ENCODE peak calls at places on chromosomes 7 and 10, in six cellular contexts. R is PC-9, Z is cardiac muscle cell, U is neural progenitor cell, D is heart right ventricle, T is colonic mucosa. F is an unnamed sample. For H3K9me3, the result is how much of the 10 kb centered on the place peaks cover.

GRCh38 chr10:60363187-60363586 is 26.5 kb downstream of the ANK3 start:
- DNase-seq in U (no peak), Z (no peak), T (no peak), R (no peak), D (no peak), F (no peak)

GRCh38 chr10:121615401-121615800 is 17.2 kb upstream of the FGFR2 start:
- DNase-seq in U (no peak), R (no peak), T (no peak), D (peak), Z (peak), F (no peak)

GRCh38 chr7:7554021-7554432 is 12.7 kb upstream of the MIOS start:
- DNase-seq in T (no peak), D (no peak), R (no peak), Z (peak), U (peak), F (no peak)

GRCh38 chr7:95780665-95781064 is 8.3 kb downstream of the DYNC1I1 start:
- DNase-seq in D (no peak), R (no peak), T (no peak), U (no peak), Z (no peak), F (no peak)

GRCh38 chr10:70761031-70761601 is 24.1 kb downstream of the TBATA start:
- DNase-seq in D (no peak), U (peak), R (peak), Z (peak), T (no peak), F (no peak)

GRCh38 chr10:3622427-3622826 is 162.6 kb downstream of the KLF6 start:
- DNase-seq in U (no peak), R (no peak), Z (no peak), D (no peak), T (no peak), F (no peak)

GRCh38 chr10:14583252-14583651 is 191.4 kb downstream of the FAM107B start:
- DNase-seq in T (no peak), R (no peak), D (no peak), Z (no peak), U (no peak), F (peak)

GRCh38 chr10:116088985-116089384 is 184.0 kb downstream of the GFRA1 start:
- DNase-seq in U (no peak), T (no peak), R (no peak), Z (no peak), D (no peak), F (no peak)

GRCh38 chr7:8254667-8255066 is 7.3 kb downstream of the ICA1 start:
- DNase-seq in T (peak), Z (no peak), U (no peak), D (no peak), R (no peak), F (no peak)

GRCh38 chr10:118682518-118682917 is 72.3 kb downstream of the CACUL1 start:
- DNase-seq in D (no peak), Z (no peak), R (no peak), U (no peak), T (no peak), F (no peak)

GRCh38 chr7:20388064-20388463 is 57.4 kb downstream of the ITGB8 start:
- DNase-seq in T (no peak), D (no peak), R (no peak), U (no peak), Z (no peak), F (no peak)

GRCh38 chr7:64802699-64803098 is 8.5 kb downstream of the ZNF138 start:
- DNase-seq in Z (no peak), U (no peak), D (no peak), T (no peak), R (no peak), F (no peak)

GRCh38 chr7:92246363-92247101 is 758 bp downstream of the ANKIB1 start:
- DNase-seq in D (no peak), Z (peak), R (no peak), T (peak), U (peak), F (no peak)

GRCh38 chr7:33054261-33054964 is 8.2 kb downstream of the NT5C3A start:
- DNase-seq in Z (no peak), T (no peak), R (no peak), D (no peak), U (no peak), F (no peak)

GRCh38 chr7:4144801-4145470 is 537.2 kb upstream of the FOXK1 start:
- DNase-seq in T (peak), U (peak), R (no peak), Z (peak), D (peak), F (no peak)

GRCh38 chr10:28432210-28432676 is 100.7 kb upstream of the WAC start:
- DNase-seq in T (peak), Z (peak), U (peak), R (peak), D (peak), F (no peak)

GRCh38 chr7:134865001-134865845 is 85.8 kb downstream of the CALD1 start:
- DNase-seq in T (no peak), D (no peak), U (peak), R (no peak), Z (peak), F (no peak)

GRCh38 chr7:12550956-12551355 is 19.6 kb upstream of the SCIN start:
- DNase-seq in T (no peak), R (no peak), U (no peak), D (no peak), Z (no peak), F (no peak)

GRCh38 chr10:61476529-61476928 is 23.3 kb upstream of the TMEM26 start:
- DNase-seq in D (no peak), Z (no peak), R (no peak), U (no peak), T (no peak), F (no peak)

GRCh38 chr7:81902536-81902935 is 132.7 kb upstream of the HGF start:
- DNase-seq in Z (no peak), R (no peak), D (no peak), T (no peak), U (no peak), F (no peak)

GRCh38 chr10:22320591-22321155 is at the start of gene BMI1:
- DNase-seq in Z (peak), D (peak), R (peak), U (peak), T (peak), F (peak)

GRCh38 chr7:1112625-1113547 is 25.0 kb downstream of the GPER1 start:
- DNase-seq in U (no peak), Z (no peak), T (no peak), R (no peak), D (no peak), F (no peak)

GRCh38 chr7:129615018-129615417 is 3.5 kb downstream of the NRF1 start:
- DNase-seq in R (no peak), Z (peak), U (no peak), T (no peak), D (no peak), F (no peak)

GRCh38 chr7:143256325-143256724 is 6.9 kb upstream of the GSTK1 start:
- DNase-seq in R (no peak), T (no peak), U (peak), Z (no peak), D (no peak), F (no peak)

GRCh38 chr7:70557281-70557680 is 574.7 kb upstream of the GALNT17 start:
- DNase-seq in Z (no peak), R (no peak), D (no peak), U (no peak), T (no peak), F (no peak)

GRCh38 chr10:98170249-98171117 is 36.0 kb downstream of the R3HCC1L start:
- DNase-seq in R (peak), D (peak), T (peak), U (peak), Z (peak), F (no peak)

GRCh38 chr7:91411062-91411461 is 146.8 kb downstream of the FZD1 start:
- DNase-seq in Z (no peak), U (no peak), D (no peak), R (no peak), T (no peak), F (no peak)

GRCh38 chr7:158135931-158136330 is 451.7 kb downstream of the PTPRN2 start:
- DNase-seq in U (no peak), R (no peak), D (no peak), Z (no peak), T (no peak), F (no peak)

GRCh38 chr7:158130023-158130409 is 457.6 kb downstream of the PTPRN2 start:
- DNase-seq in T (no peak), D (no peak), Z (no peak), R (no peak), U (no peak), F (no peak)

GRCh38 chr7:158134824-158135223 is 452.8 kb downstream of the PTPRN2 start:
- DNase-seq in D (no peak), R (no peak), Z (no peak), U (no peak), T (no peak), F (no peak)

GRCh38 chr7:158133057-158133456 is 454.6 kb downstream of the PTPRN2 start:
- DNase-seq in U (no peak), T (no peak), Z (no peak), D (no peak), R (no peak), F (no peak)

DNA sequence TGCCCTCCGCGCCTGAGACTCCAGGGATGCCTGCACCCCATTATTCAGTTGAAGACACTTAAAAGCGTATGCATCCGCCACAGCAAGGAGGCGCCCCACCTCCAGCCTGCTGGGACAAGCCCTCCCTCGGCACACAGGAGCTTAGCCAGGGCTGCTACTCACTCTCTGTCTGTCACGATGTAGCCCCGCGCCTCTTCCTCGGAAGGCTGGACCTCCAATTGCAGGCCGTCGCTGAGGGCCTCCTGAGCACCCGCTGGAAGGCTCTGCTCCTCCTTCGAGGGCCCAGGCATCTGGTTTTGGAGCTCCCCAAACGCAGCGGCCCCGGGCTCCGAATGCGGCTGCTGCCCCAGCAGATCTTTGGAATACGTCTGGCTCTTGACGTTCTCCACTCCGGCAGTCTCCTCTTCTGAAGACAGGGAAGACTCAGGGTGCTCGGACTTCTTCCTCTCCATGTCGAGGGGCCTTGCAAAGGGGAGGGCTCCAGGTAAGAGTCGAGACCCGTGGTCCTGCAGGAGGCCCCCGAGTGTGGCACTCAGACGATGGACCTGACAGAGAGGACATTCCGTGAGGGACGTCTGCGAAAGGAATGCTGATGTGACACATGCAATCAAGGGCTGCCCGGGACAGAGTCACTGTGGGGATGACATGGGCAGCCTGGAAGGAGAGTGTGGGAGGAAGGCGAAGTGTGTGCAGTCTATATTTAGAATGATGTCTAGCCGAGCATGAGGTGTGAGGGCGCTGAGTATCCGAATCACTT is 453.9 kb downstream of the PTPRN2 start:
- DNase-seq in Z (no peak), R (no peak), D (no peak), T (no peak), U (peak), F (no peak)
- H3K9me3 ChIP-seq in Z (under half), R (under half), D (under half), T (under half), U (under half), F (under half)

GRCh38 chr10:71950683-71951082 is 13.5 kb upstream of the CHST3 start:
- DNase-seq in T (no peak), Z (no peak), R (no peak), D (no peak), U (no peak), F (no peak)

GRCh38 chr10:71948496-71949067 is 15.6 kb upstream of the CHST3 start:
- DNase-seq in T (no peak), R (no peak), U (no peak), D (no peak), Z (no peak), F (no peak)

GRCh38 chr10:71945819-71946474 is 18.2 kb upstream of the CHST3 start:
- DNase-seq in T (no peak), U (no peak), Z (no peak), R (no peak), D (no peak), F (no peak)

GRCh38 chr10:71941318-71941717 is 22.9 kb upstream of the CHST3 start:
- DNase-seq in U (no peak), T (no peak), Z (no peak), R (no peak), D (no peak), F (no peak)

GRCh38 chr10:71946700-71947099 is 17.5 kb upstream of the CHST3 start:
- DNase-seq in Z (no peak), D (no peak), U (no peak), R (no peak), T (no peak), F (no peak)
- H3K9me3 ChIP-seq in Z (under half), D (under half), U (under half), R (under half), T (under half), F (under half)

GRCh38 chr7:154579711-154580110 is 423.2 kb downstream of the PAXIP1 start:
- DNase-seq in U (no peak), D (no peak), R (no peak), Z (no peak), T (no peak), F (no peak)
- H3K9me3 ChIP-seq in U (under half), D (under half), R (under half), Z (under half), T (under half), F (under half)

GRCh38 chr10:42544945-42545344 is 93.4 kb downstream of the ZNF33B start:
- DNase-seq in Z (no peak), U (no peak), R (no peak), D (no peak), T (no peak), F (no peak)
- H3K9me3 ChIP-seq in Z (under half), U (under half), R (under half), D (under half), T (under half), F (under half)

GRCh38 chr10:96768136-96768535 is 47.8 kb upstream of the PIK3AP1 start:
- DNase-seq in D (no peak), R (no peak), T (peak), Z (no peak), U (no peak), F (no peak)
- H3K9me3 ChIP-seq in D (under half), R (under half), T (under half), Z (under half), U (under half), F (under half)

GRCh38 chr7:15288746-15289145 is 273.1 kb downstream of the AGMO start:
- DNase-seq in Z (peak), U (no peak), T (no peak), D (no peak), R (no peak), F (no peak)

GRCh38 chr7:15280078-15280734 is 281.6 kb downstream of the AGMO start:
- DNase-seq in D (no peak), U (no peak), R (peak), T (no peak), Z (no peak), F (no peak)

GRCh38 chr7:15284406-15284805 is 277.4 kb downstream of the AGMO start:
- DNase-seq in D (no peak), T (no peak), R (no peak), U (no peak), Z (no peak), F (no peak)
- H3K9me3 ChIP-seq in D (under half), T (under half), R (under half), U (under half), Z (under half), F (under half)

F was measured in T-helper 17 cell.